ENCODE peak calls at places on chromosomes 16 and 17, in eight cellular contexts. One of them, this sample, is unnamed.

GRCh38 chr17:32863559-32863958 is 13.4 kb downstream of the MYO1D start:
- DNase-seq in kidney epithelial cell: no peak
- DNase-seq in kidney glomerular epithelial cell: no peak
- DNase-seq in non-pigmented ciliary epithelial cell: no peak
- DNase-seq in fibroblast of pulmonary artery: no peak
- DNase-seq in HFFc6: no peak
- DNase-seq in C1 segment of cervical spinal cord: no peak
- DNase-seq in lower lobe of right lung: no peak
- DNase-seq in this sample: no peak

GRCh38 chr16:75380870-75381269 is 52.4 kb downstream of the CFDP1 start:
- DNase-seq in fibroblast of pulmonary artery: peak
- DNase-seq in kidney glomerular epithelial cell: no peak
- DNase-seq in C1 segment of cervical spinal cord: no peak
- DNase-seq in HFFc6: peak
- DNase-seq in non-pigmented ciliary epithelial cell: no peak
- DNase-seq in kidney epithelial cell: no peak
- DNase-seq in lower lobe of right lung: no peak
- DNase-seq in this sample: no peak

GRCh38 chr16:31474173-31474714 is 2.3 kb downstream of the TGFB1I1 start:
- DNase-seq in C1 segment of cervical spinal cord: no peak
- DNase-seq in non-pigmented ciliary epithelial cell: peak
- DNase-seq in fibroblast of pulmonary artery: peak
- DNase-seq in lower lobe of right lung: no peak
- DNase-seq in kidney glomerular epithelial cell: no peak
- DNase-seq in HFFc6: peak
- DNase-seq in kidney epithelial cell: no peak
- DNase-seq in this sample: no peak

GRCh38 chr17:75808905-75809621 is 24.5 kb downstream of the UNK start:
- DNase-seq in C1 segment of cervical spinal cord: no peak
- DNase-seq in lower lobe of right lung: peak
- DNase-seq in fibroblast of pulmonary artery: peak
- DNase-seq in HFFc6: no peak
- DNase-seq in kidney glomerular epithelial cell: no peak
- DNase-seq in non-pigmented ciliary epithelial cell: no peak
- DNase-seq in kidney epithelial cell: no peak
- DNase-seq in this sample: no peak

GRCh38 chr16:85419503-85420408 is 193.4 kb upstream of the GSE1 start:
- DNase-seq in kidney glomerular epithelial cell: peak
- DNase-seq in non-pigmented ciliary epithelial cell: no peak
- DNase-seq in C1 segment of cervical spinal cord: no peak
- DNase-seq in HFFc6: no peak
- DNase-seq in fibroblast of pulmonary artery: no peak
- DNase-seq in kidney epithelial cell: no peak
- DNase-seq in lower lobe of right lung: peak
- DNase-seq in this sample: no peak

GRCh38 chr17:49995055-49995738 is at the start of gene DLX3:
- DNase-seq in lower lobe of right lung: peak
- DNase-seq in C1 segment of cervical spinal cord: no peak
- DNase-seq in kidney epithelial cell: no peak
- DNase-seq in non-pigmented ciliary epithelial cell: peak
- DNase-seq in HFFc6: peak
- DNase-seq in kidney glomerular epithelial cell: peak
- DNase-seq in fibroblast of pulmonary artery: peak
- DNase-seq in this sample: no peak

GRCh38 chr16:1331712-1332617 is 1.5 kb upstream of the BAIAP3 start:
- DNase-seq in lower lobe of right lung: peak
- DNase-seq in C1 segment of cervical spinal cord: no peak
- DNase-seq in kidney glomerular epithelial cell: peak
- DNase-seq in fibroblast of pulmonary artery: peak
- DNase-seq in kidney epithelial cell: peak
- DNase-seq in HFFc6: peak
- DNase-seq in non-pigmented ciliary epithelial cell: no peak
- DNase-seq in this sample: peak

GRCh38 chr17:76868669-76869208 is 535 bp downstream of the MGAT5B start:
- DNase-seq in fibroblast of pulmonary artery: no peak
- DNase-seq in HFFc6: no peak
- DNase-seq in kidney epithelial cell: no peak
- DNase-seq in non-pigmented ciliary epithelial cell: no peak
- DNase-seq in lower lobe of right lung: no peak
- DNase-seq in kidney glomerular epithelial cell: no peak
- DNase-seq in C1 segment of cervical spinal cord: no peak
- DNase-seq in this sample: no peak

GRCh38 chr16:29708917-29709600 is 30.1 kb downstream of the QPRT start:
- DNase-seq in non-pigmented ciliary epithelial cell: no peak
- DNase-seq in C1 segment of cervical spinal cord: no peak
- DNase-seq in HFFc6: no peak
- DNase-seq in fibroblast of pulmonary artery: no peak
- DNase-seq in kidney epithelial cell: no peak
- DNase-seq in lower lobe of right lung: peak
- DNase-seq in kidney glomerular epithelial cell: no peak
- DNase-seq in this sample: no peak

GRCh38 chr16:900211-900610 is 70.6 kb downstream of the LMF1 start:
- DNase-seq in kidney glomerular epithelial cell: no peak
- DNase-seq in fibroblast of pulmonary artery: no peak
- DNase-seq in HFFc6: no peak
- DNase-seq in lower lobe of right lung: no peak
- DNase-seq in C1 segment of cervical spinal cord: no peak
- DNase-seq in kidney epithelial cell: no peak
- DNase-seq in non-pigmented ciliary epithelial cell: no peak
- DNase-seq in this sample: no peak

GRCh38 chr17:55383771-55384679 is 37.6 kb downstream of the MMD start:
- DNase-seq in C1 segment of cervical spinal cord: no peak
- DNase-seq in lower lobe of right lung: no peak
- DNase-seq in non-pigmented ciliary epithelial cell: no peak
- DNase-seq in HFFc6: no peak
- DNase-seq in fibroblast of pulmonary artery: no peak
- DNase-seq in kidney epithelial cell: no peak
- DNase-seq in kidney glomerular epithelial cell: no peak
- DNase-seq in this sample: no peak

GRCh38 chr16:85181739-85182129 is 69.5 kb upstream of the CIBAR2 start:
- DNase-seq in kidney epithelial cell: no peak
- DNase-seq in C1 segment of cervical spinal cord: no peak
- DNase-seq in lower lobe of right lung: peak
- DNase-seq in HFFc6: no peak
- DNase-seq in non-pigmented ciliary epithelial cell: no peak
- DNase-seq in fibroblast of pulmonary artery: no peak
- DNase-seq in kidney glomerular epithelial cell: no peak
- DNase-seq in this sample: no peak

GRCh38 chr17:74610108-74610507 is 13.4 kb downstream of the CD300E start:
- DNase-seq in non-pigmented ciliary epithelial cell: no peak
- DNase-seq in lower lobe of right lung: no peak
- DNase-seq in fibroblast of pulmonary artery: no peak
- DNase-seq in HFFc6: no peak
- DNase-seq in kidney epithelial cell: no peak
- DNase-seq in kidney glomerular epithelial cell: no peak
- DNase-seq in C1 segment of cervical spinal cord: no peak
- DNase-seq in this sample: no peak

GRCh38 chr17:81016575-81016974 is 18.4 kb upstream of the BAIAP2 start:
- DNase-seq in fibroblast of pulmonary artery: no peak
- DNase-seq in kidney epithelial cell: no peak
- DNase-seq in non-pigmented ciliary epithelial cell: no peak
- DNase-seq in C1 segment of cervical spinal cord: no peak
- DNase-seq in lower lobe of right lung: no peak
- DNase-seq in HFFc6: no peak
- DNase-seq in kidney glomerular epithelial cell: no peak
- DNase-seq in this sample: no peak

GRCh38 chr16:23134274-23134673 is 15.0 kb downstream of the USP31 start:
- DNase-seq in C1 segment of cervical spinal cord: no peak
- DNase-seq in kidney epithelial cell: no peak
- DNase-seq in non-pigmented ciliary epithelial cell: no peak
- DNase-seq in fibroblast of pulmonary artery: peak
- DNase-seq in HFFc6: no peak
- DNase-seq in kidney glomerular epithelial cell: no peak
- DNase-seq in lower lobe of right lung: no peak
- DNase-seq in this sample: peak

GRCh38 chr16:88700636-88701482 is 5.3 kb downstream of the RNF166 start:
- DNase-seq in kidney glomerular epithelial cell: peak
- DNase-seq in non-pigmented ciliary epithelial cell: peak
- DNase-seq in lower lobe of right lung: peak
- DNase-seq in fibroblast of pulmonary artery: peak
- DNase-seq in C1 segment of cervical spinal cord: peak
- DNase-seq in HFFc6: peak
- DNase-seq in kidney epithelial cell: peak
- DNase-seq in this sample: peak

GRCh38 chr16:16884451-16884850 is 505.5 kb downstream of the NPIPA7 start:
- DNase-seq in non-pigmented ciliary epithelial cell: no peak
- DNase-seq in C1 segment of cervical spinal cord: no peak
- DNase-seq in fibroblast of pulmonary artery: no peak
- DNase-seq in HFFc6: no peak
- DNase-seq in lower lobe of right lung: no peak
- DNase-seq in kidney epithelial cell: no peak
- DNase-seq in kidney glomerular epithelial cell: no peak
- DNase-seq in this sample: no peak

GRCh38 chr16:2226245-2226793 is 2.9 kb downstream of the E4F1 start:
- DNase-seq in C1 segment of cervical spinal cord: no peak
- DNase-seq in kidney glomerular epithelial cell: no peak
- DNase-seq in non-pigmented ciliary epithelial cell: no peak
- DNase-seq in fibroblast of pulmonary artery: no peak
- DNase-seq in HFFc6: no peak
- DNase-seq in lower lobe of right lung: no peak
- DNase-seq in kidney epithelial cell: no peak
- DNase-seq in this sample: no peak

GRCh38 chr17:5282639-5283217 is 644 bp downstream of the RABEP1 start:
- DNase-seq in kidney epithelial cell: no peak
- DNase-seq in kidney glomerular epithelial cell: no peak
- DNase-seq in non-pigmented ciliary epithelial cell: no peak
- DNase-seq in HFFc6: peak
- DNase-seq in fibroblast of pulmonary artery: peak
- DNase-seq in C1 segment of cervical spinal cord: no peak
- DNase-seq in lower lobe of right lung: peak
- DNase-seq in this sample: no peak

GRCh38 chr17:7459961-7460545 is 15.2 kb downstream of the CHRNB1 start:
- DNase-seq in kidney epithelial cell: no peak
- DNase-seq in HFFc6: no peak
- DNase-seq in C1 segment of cervical spinal cord: no peak
- DNase-seq in lower lobe of right lung: no peak
- DNase-seq in non-pigmented ciliary epithelial cell: no peak
- DNase-seq in kidney glomerular epithelial cell: no peak
- DNase-seq in fibroblast of pulmonary artery: no peak
- DNase-seq in this sample: no peak

GRCh38 chr16:911604-912321 is 59.0 kb downstream of the LMF1 start:
- DNase-seq in fibroblast of pulmonary artery: no peak
- DNase-seq in kidney glomerular epithelial cell: no peak
- DNase-seq in HFFc6: no peak
- DNase-seq in C1 segment of cervical spinal cord: no peak
- DNase-seq in non-pigmented ciliary epithelial cell: no peak
- DNase-seq in kidney epithelial cell: no peak
- DNase-seq in lower lobe of right lung: no peak
- DNase-seq in this sample: no peak

GRCh38 chr16:87149051-87149450 is 168.1 kb downstream of the C16orf95 start:
- DNase-seq in fibroblast of pulmonary artery: no peak
- DNase-seq in non-pigmented ciliary epithelial cell: no peak
- DNase-seq in lower lobe of right lung: no peak
- DNase-seq in kidney epithelial cell: no peak
- DNase-seq in C1 segment of cervical spinal cord: no peak
- DNase-seq in HFFc6: peak
- DNase-seq in kidney glomerular epithelial cell: peak
- DNase-seq in this sample: no peak

GRCh38 chr16:81280393-81280792 is 34.4 kb upstream of the GAN start:
- DNase-seq in fibroblast of pulmonary artery: peak
- DNase-seq in kidney glomerular epithelial cell: no peak
- DNase-seq in non-pigmented ciliary epithelial cell: no peak
- DNase-seq in C1 segment of cervical spinal cord: no peak
- DNase-seq in lower lobe of right lung: no peak
- DNase-seq in HFFc6: peak
- DNase-seq in kidney epithelial cell: no peak
- DNase-seq in this sample: peak

GRCh38 chr17:5381542-5381941 is 37.9 kb downstream of the NUP88 start:
- DNase-seq in kidney glomerular epithelial cell: no peak
- DNase-seq in C1 segment of cervical spinal cord: no peak
- DNase-seq in HFFc6: no peak
- DNase-seq in lower lobe of right lung: no peak
- DNase-seq in non-pigmented ciliary epithelial cell: no peak
- DNase-seq in kidney epithelial cell: no peak
- DNase-seq in fibroblast of pulmonary artery: no peak
- DNase-seq in this sample: peak

GRCh38 chr16:26816885-26817571 is 249.7 kb upstream of the C16orf82 start:
- DNase-seq in lower lobe of right lung: no peak
- DNase-seq in non-pigmented ciliary epithelial cell: peak
- DNase-seq in kidney glomerular epithelial cell: no peak
- DNase-seq in HFFc6: peak
- DNase-seq in C1 segment of cervical spinal cord: no peak
- DNase-seq in fibroblast of pulmonary artery: no peak
- DNase-seq in kidney epithelial cell: no peak
- DNase-seq in this sample: no peak

GRCh38 chr17:77364381-77364911 is 223.7 kb downstream of the SEC14L1 start:
- DNase-seq in lower lobe of right lung: no peak
- DNase-seq in kidney epithelial cell: no peak
- DNase-seq in C1 segment of cervical spinal cord: no peak
- DNase-seq in HFFc6: no peak
- DNase-seq in kidney glomerular epithelial cell: no peak
- DNase-seq in fibroblast of pulmonary artery: no peak
- DNase-seq in non-pigmented ciliary epithelial cell: no peak
- DNase-seq in this sample: no peak

GRCh38 chr17:67312265-67312664 is 54.1 kb downstream of the PSMD12 start:
- DNase-seq in kidney epithelial cell: no peak
- DNase-seq in lower lobe of right lung: no peak
- DNase-seq in non-pigmented ciliary epithelial cell: no peak
- DNase-seq in HFFc6: no peak
- DNase-seq in C1 segment of cervical spinal cord: no peak
- DNase-seq in kidney glomerular epithelial cell: no peak
- DNase-seq in fibroblast of pulmonary artery: no peak
- DNase-seq in this sample: no peak

GRCh38 chr17:78128616-78129384 is at the start of gene TMC6:
- DNase-seq in lower lobe of right lung: peak
- DNase-seq in fibroblast of pulmonary artery: no peak
- DNase-seq in HFFc6: no peak
- DNase-seq in C1 segment of cervical spinal cord: peak
- DNase-seq in kidney glomerular epithelial cell: no peak
- DNase-seq in kidney epithelial cell: no peak
- DNase-seq in non-pigmented ciliary epithelial cell: no peak
- DNase-seq in this sample: peak

GRCh38 chr16:69567031-69567680 is 1.4 kb downstream of the NFAT5 start:
- DNase-seq in HFFc6: no peak
- DNase-seq in kidney glomerular epithelial cell: peak
- DNase-seq in lower lobe of right lung: no peak
- DNase-seq in non-pigmented ciliary epithelial cell: no peak
- DNase-seq in fibroblast of pulmonary artery: no peak
- DNase-seq in C1 segment of cervical spinal cord: no peak
- DNase-seq in kidney epithelial cell: no peak
- DNase-seq in this sample: no peak

GRCh38 chr17:59377410-59377809 is 46.0 kb downstream of the YPEL2 start:
- DNase-seq in lower lobe of right lung: no peak
- DNase-seq in non-pigmented ciliary epithelial cell: no peak
- DNase-seq in kidney epithelial cell: no peak
- DNase-seq in kidney glomerular epithelial cell: peak
- DNase-seq in C1 segment of cervical spinal cord: no peak
- DNase-seq in HFFc6: no peak
- DNase-seq in fibroblast of pulmonary artery: peak
- DNase-seq in this sample: peak

GRCh38 chr17:2435181-2435741 is 34.4 kb upstream of the MNT start:
- DNase-seq in HFFc6: no peak
- DNase-seq in non-pigmented ciliary epithelial cell: no peak
- DNase-seq in kidney epithelial cell: no peak
- DNase-seq in fibroblast of pulmonary artery: peak
- DNase-seq in lower lobe of right lung: no peak
- DNase-seq in kidney glomerular epithelial cell: no peak
- DNase-seq in C1 segment of cervical spinal cord: peak
- DNase-seq in this sample: no peak

GRCh38 chr16:49467540-49468372 is 94.2 kb downstream of the C16orf78 start:
- DNase-seq in non-pigmented ciliary epithelial cell: no peak
- DNase-seq in lower lobe of right lung: peak
- DNase-seq in C1 segment of cervical spinal cord: no peak
- DNase-seq in fibroblast of pulmonary artery: no peak
- DNase-seq in kidney glomerular epithelial cell: no peak
- DNase-seq in HFFc6: no peak
- DNase-seq in kidney epithelial cell: no peak
- DNase-seq in this sample: no peak